ENCODE peak calls at places on chromosomes 5 and 9, in six cellular contexts. I, C, J, W, Q and O are unnamed samples.

GRCh38 chr9:130309689-130310455 is 44.3 kb downstream of the HMCN2 start:
- DNase-seq in C (no peak), W (no peak), J (no peak), Q (no peak), I (no peak), O (no peak)

GRCh38 chr9:81623778-81624177 is 65.6 kb downstream of the TLE1 start:
- DNase-seq in C (no peak), I (no peak), J (no peak), Q (no peak), W (no peak), O (no peak)

GRCh38 chr5:35826561-35826960 is 30.1 kb upstream of the IL7R start:
- DNase-seq in W (no peak), I (no peak), C (no peak), J (no peak), Q (no peak), O (no peak)

GRCh38 chr5:98513378-98513777 is 260.1 kb upstream of the RGMB start:
- DNase-seq in C (peak; percentile 65), W (no peak), Q (no peak), J (no peak), I (no peak), O (no peak)

GRCh38 chr5:106964102-106964501 is 706.6 kb downstream of the EFNA5 start:
- DNase-seq in C (no peak), Q (no peak), J (no peak), W (no peak), I (no peak), O (no peak)

GRCh38 chr9:35675732-35676392 is 2.1 kb downstream of the CA9 start:
- DNase-seq in J (peak; percentile 49), C (peak; percentile 45), Q (no peak), W (peak; percentile 43), I (no peak), O (peak; percentile 89)

GRCh38 chr9:100096378-100096916 is 2.4 kb downstream of the ERP44 start:
- DNase-seq in Q (no peak), W (no peak), I (no peak), J (no peak), C (no peak), O (no peak)

GRCh38 chr5:17261075-17261474 is 43.6 kb downstream of the BASP1 start:
- DNase-seq in Q (no peak), C (no peak), I (no peak), J (no peak), W (no peak), O (no peak)

GRCh38 chr5:144448457-144448856 is 277.8 kb downstream of the KCTD16 start:
- DNase-seq in C (no peak), Q (no peak), J (no peak), I (no peak), W (no peak), O (no peak)

GRCh38 chr5:174505621-174506020 is 218.8 kb upstream of the MSX2 start:
- DNase-seq in C (no peak), J (no peak), W (peak; percentile 39), I (no peak), Q (no peak), O (no peak)

GRCh38 chr9:6014668-6015270 is 655 bp downstream of the RANBP6 start:
- DNase-seq in C (no peak), J (no peak), I (no peak), Q (no peak), W (peak; percentile 84), O (no peak)

GRCh38 chr9:75148551-75148950 is 60.2 kb downstream of the OSTF1 start:
- DNase-seq in I (no peak), J (no peak), Q (no peak), C (no peak), W (peak; percentile 90), O (peak; percentile 93)

GRCh38 chr9:105088088-105088487 is 156.4 kb upstream of the SLC44A1 start:
- DNase-seq in J (no peak), C (peak; percentile 10), W (no peak), Q (no peak), I (no peak), O (no peak)

GRCh38 chr5:130222638-130223037 is 318.4 kb downstream of the CHSY3 start:
- DNase-seq in Q (no peak), J (no peak), I (no peak), W (no peak), C (no peak), O (peak; percentile 65)

GRCh38 chr5:147504001-147504400 is 5.9 kb downstream of the DPYSL3 start:
- DNase-seq in W (peak; percentile 77), Q (no peak), I (peak; percentile 52), J (peak; percentile 59), C (no peak), O (peak; percentile 73)

GRCh38 chr9:34237836-34238235 is 59.0 kb downstream of the UBAP1 start:
- DNase-seq in Q (no peak), W (peak; percentile 26), J (no peak), C (no peak), I (no peak), O (no peak)

DNA sequence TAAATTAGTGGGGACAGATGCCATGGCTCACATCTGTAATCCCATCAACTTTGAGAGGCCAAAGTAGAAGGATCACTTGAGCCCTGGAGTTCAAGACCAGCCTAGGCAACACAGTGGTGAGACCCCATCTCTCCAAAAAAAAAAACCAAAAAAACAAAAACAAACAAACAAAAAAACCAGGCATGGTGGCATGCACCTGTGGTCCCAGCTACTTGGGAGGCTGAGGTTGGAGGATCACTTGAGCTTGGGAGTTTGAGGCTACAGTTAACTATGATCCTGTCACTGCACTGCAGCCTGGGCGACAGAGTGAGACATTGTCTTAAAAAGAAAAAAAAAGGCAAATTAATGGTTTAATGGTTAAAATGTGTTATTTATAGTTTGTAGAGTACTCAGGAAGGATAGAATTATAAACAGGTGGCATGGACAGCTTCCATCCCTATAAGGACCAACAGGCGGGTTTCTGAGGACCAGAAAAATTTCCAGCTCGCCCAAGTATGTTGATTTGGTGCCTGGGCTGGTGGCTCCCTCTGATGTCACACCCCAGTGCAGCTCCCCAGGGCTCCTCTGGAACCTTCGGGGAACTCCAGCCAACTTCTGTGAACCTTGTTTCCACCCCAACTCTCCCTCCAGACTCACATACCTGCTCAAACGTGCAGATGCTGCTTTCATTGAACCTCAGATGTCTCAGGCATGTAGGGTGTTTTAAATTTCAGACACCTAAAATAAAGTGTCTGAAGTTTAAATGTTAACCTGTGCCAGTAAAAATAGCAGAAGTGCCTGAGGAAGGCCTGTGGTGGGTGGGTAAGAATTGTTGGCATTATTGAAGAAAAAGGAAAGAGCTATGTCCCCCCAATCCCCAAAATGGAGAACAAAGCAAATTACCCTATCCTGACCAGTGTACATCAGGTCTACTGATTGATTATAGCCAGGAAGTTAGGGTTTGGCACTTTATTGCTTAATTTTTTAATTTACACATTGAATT is 69.0 kb downstream of the TRIO start:
- DNase-seq in C (no peak), J (no peak), W (no peak), Q (no peak), I (no peak), O (no peak)
- H3K27ac ChIP-seq in C (no peak overlapping the region), J (no peak overlapping the region), W (peak overlapping the region; percentile 86), Q (no peak overlapping the region), I (no peak overlapping the region), O (no peak overlapping the region)

DNA sequence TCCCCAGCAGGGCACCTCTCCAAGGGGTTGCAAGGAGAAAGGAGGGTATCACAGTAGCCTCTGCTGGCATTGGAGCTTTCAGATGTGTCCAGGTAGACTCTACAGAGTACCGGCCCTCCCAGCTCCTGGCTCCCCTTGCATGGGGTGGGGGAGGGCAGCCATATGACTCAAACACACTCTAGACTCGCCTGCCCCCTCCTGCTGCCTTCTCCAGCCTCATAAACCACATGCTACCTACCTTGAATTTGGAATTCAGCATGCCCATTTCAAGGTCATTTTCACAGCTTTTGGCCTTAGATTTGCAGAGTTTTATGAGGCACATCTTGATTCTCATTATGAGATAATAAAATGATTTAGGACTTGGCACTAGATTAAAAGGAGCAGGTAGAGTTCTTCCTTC is 32.8 kb upstream of the SMIM32 start:
- DNase-seq in W (no peak), I (no peak), Q (no peak), C (no peak), J (no peak), O (no peak)
- H3K27me3 ChIP-seq in W (no peaks in the 10 kb centered on the region), I (no peaks in the 10 kb centered on the region), Q (no peaks in the 10 kb centered on the region), C (no peaks in the 10 kb centered on the region), J (no peaks in the 10 kb centered on the region), O (peaks cover 13% of the 10 kb centered on the region)

GRCh38 chr5:150654181-150654580 is 6.9 kb upstream of the MYOZ3 start:
- DNase-seq in J (no peak), C (no peak), W (no peak), Q (no peak), I (no peak), O (no peak)

GRCh38 chr5:150655221-150655620 is 5.8 kb upstream of the MYOZ3 start:
- DNase-seq in W (no peak), J (peak; percentile 22), C (no peak), I (no peak), Q (no peak), O (no peak)

GRCh38 chr5:150658121-150658520 is 2.9 kb upstream of the MYOZ3 start:
- DNase-seq in J (no peak), C (no peak), I (peak; percentile 9), Q (no peak), W (no peak), O (no peak)

GRCh38 chr5:150658699-150659265 is 2.3 kb upstream of the MYOZ3 start:
- DNase-seq in J (peak; percentile 7), W (no peak), Q (no peak), C (no peak), I (no peak), O (peak; percentile 59)

DNA sequence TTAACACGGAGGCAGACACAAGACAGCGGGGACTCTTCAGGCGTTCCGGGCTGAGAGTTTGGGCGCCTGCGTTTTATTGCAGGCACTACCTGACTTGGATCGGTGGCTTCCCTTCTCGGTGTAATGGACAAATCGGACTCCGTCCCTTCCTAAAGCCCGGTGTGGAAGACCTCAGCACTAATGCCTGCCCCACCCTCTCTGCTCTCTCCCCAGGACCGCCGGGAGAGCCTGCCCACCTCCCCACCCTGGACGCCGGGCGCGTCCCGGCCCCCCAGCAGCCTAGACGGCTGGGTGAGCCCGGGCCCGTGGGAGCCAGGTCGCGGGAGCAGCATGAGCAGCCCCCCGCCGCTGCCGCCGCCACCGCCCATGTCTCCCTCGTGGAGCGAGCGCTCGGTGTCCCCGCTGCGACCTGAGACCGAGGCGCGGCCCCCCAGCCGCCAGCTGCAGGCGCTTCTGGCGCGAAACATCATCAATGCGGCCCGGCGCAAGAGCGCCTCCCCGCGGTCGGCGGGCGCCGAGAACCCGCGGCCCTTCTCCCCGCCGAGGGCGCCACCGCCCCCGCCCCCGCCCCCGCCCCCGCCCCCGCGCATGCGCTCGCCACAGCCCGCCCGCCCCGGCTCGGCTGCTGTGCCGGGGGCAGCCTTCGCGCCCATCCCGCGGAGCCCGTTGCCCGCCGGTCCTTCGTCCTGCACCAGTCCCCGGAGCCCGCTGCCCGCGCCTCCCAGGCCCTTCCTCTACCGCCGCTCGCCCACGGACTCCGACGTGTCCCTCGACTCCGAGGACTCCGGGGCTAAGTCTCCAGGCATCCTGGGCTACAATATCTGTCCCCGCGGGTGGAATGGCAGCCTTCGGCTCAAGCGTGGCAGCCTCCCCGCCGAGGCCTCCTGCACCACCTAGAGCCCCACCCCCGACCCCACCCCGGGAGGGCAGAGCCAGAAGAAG is 4.6 kb upstream of the MYOZ3 start:
- DNase-seq in C (peak; percentile 83), J (peak; percentile 74), I (peak; percentile 88), W (peak; percentile 73), Q (peak; percentile 63), O (peak; percentile 85)
- H3K27ac ChIP-seq in C (no peak overlapping the region), J (peak overlapping the region; percentile 91), I (peak overlapping the region; percentile 80), W (no peak overlapping the region), Q (peak overlapping the region; percentile 59), O (no peak overlapping the region)

GRCh38 chr5:1012900-1013237 is 4.3 kb downstream of the NKD2 start:
- DNase-seq in I (no peak), J (no peak), Q (no peak), C (no peak), W (no peak), O (no peak)
- H3K27me3 ChIP-seq in I (peaks cover 9% of the 10 kb centered on the region), J (no peaks in the 10 kb centered on the region), Q (no peaks in the 10 kb centered on the region), C (peaks cover 8% of the 10 kb centered on the region), W (peaks cover 34% of the 10 kb centered on the region), O (peaks cover 31% of the 10 kb centered on the region)

GRCh38 chr9:136799079-136799853 is 3.1 kb downstream of the CCDC183 start:
- DNase-seq in W (peak; percentile 16), Q (no peak), J (no peak), C (peak; percentile 90), I (no peak), O (peak; percentile 13)
- H3K27ac ChIP-seq in W (no peak overlapping the region), Q (peak overlapping the region; percentile 6), J (peak overlapping the region; percentile 46), C (peak overlapping the region; percentile 87), I (no peak overlapping the region), O (peak overlapping the region; percentile 99)